ENCODE peak calls at places on chromosomes 13 and 19, in eight cellular contexts. Q, K, X, U, N, V, W and H are unnamed samples.

GRCh38 chr19:7265963-7266362 is 28.3 kb downstream of the INSR start:
- DNase-seq in Q (no peak), K (no peak), X (no peak), U (no peak), N (no peak), V (no peak), W (no peak), H (no peak)

GRCh38 chr19:13669780-13670355 is 94.5 kb upstream of the MRI1 start:
- DNase-seq in Q (no peak), K (no peak), X (no peak), U (no peak), N (no peak), V (no peak), W (no peak), H (no peak)

GRCh38 chr13:107117327-107118012 is 549.5 kb upstream of the ARGLU1 start:
- DNase-seq in Q (no peak), K (no peak), X (peak; percentile 18), U (no peak), N (no peak), V (no peak), W (no peak), H (no peak)

GRCh38 chr13:44240611-44241010 is 133.0 kb upstream of the SERP2 start:
- DNase-seq in Q (no peak), K (no peak), X (no peak), U (no peak), N (no peak), V (no peak), W (no peak), H (no peak)

GRCh38 chr19:1962674-1963073 is 21.7 kb downstream of the CSNK1G2 start:
- DNase-seq in Q (no peak), K (no peak), X (no peak), U (no peak), N (no peak), V (no peak), W (no peak), H (no peak)

GRCh38 chr19:31418055-31418454 is 68.8 kb upstream of the TSHZ3 start:
- DNase-seq in Q (no peak), K (no peak), X (no peak), U (no peak), N (no peak), V (no peak), W (no peak), H (peak; percentile 82)

GRCh38 chr13:74090397-74090796 is 43.8 kb downstream of the KLF12 start:
- DNase-seq in Q (no peak), K (peak; percentile 21), X (no peak), U (no peak), N (no peak), V (no peak), W (no peak), H (no peak)

GRCh38 chr19:34184880-34185491 is 12.7 kb downstream of the LSM14A start:
- DNase-seq in Q (no peak), K (no peak), X (no peak), U (no peak), N (peak; percentile 25), V (no peak), W (no peak), H (no peak)

GRCh38 chr13:37652596-37652995 is 54.0 kb upstream of the POSTN start:
- DNase-seq in Q (no peak), K (no peak), X (no peak), U (no peak), N (no peak), V (no peak), W (no peak), H (no peak)

GRCh38 chr19:16418597-16418962 is 53.2 kb downstream of the EPS15L1 start:
- DNase-seq in Q (no peak), K (no peak), X (no peak), U (no peak), N (no peak), V (no peak), W (no peak), H (no peak)

GRCh38 chr13:52849727-52850395 is 1.4 kb upstream of the PCDH8 start:
- DNase-seq in Q (no peak), K (no peak), X (peak; percentile 52), U (no peak), N (no peak), V (no peak), W (no peak), H (no peak)

GRCh38 chr13:23619073-23619855 is 49.1 kb downstream of the TNFRSF19 start:
- DNase-seq in Q (no peak), K (no peak), X (no peak), U (no peak), N (no peak), V (no peak), W (no peak), H (no peak)

GRCh38 chr19:8307400-8307964 is 676 bp downstream of the CD320 start:
- DNase-seq in Q (no peak), K (no peak), X (no peak), U (peak; percentile 86), N (peak; percentile 9), V (no peak), W (no peak), H (no peak)